ENCODE peak calls at places on chromosomes 6 and 20, in six cellular contexts. K, A, J, G, L and C are unnamed samples.

GRCh38 chr20:35739294-35740163 is 2.5 kb downstream of the RBM39 start:
- DNase-seq in L (no peak), J (no peak), K (no peak), A (no peak), G (peak; percentile 28), C (no peak)

GRCh38 chr6:108174371-108175175 is 8.8 kb downstream of the NR2E1 start:
- DNase-seq in A (no peak), K (no peak), J (no peak), G (peak; percentile 91), L (no peak), C (no peak)

GRCh38 chr20:60242836-60243520 is 284.8 kb downstream of the CDH26 start:
- DNase-seq in L (no peak), J (peak; percentile 19), A (no peak), G (no peak), K (no peak), C (no peak)

GRCh38 chr6:105932440-105932839 is 153.7 kb upstream of the PRDM1 start:
- DNase-seq in A (no peak), J (no peak), G (no peak), L (no peak), K (no peak), C (no peak)

GRCh38 chr6:33705268-33705885 is 6.1 kb downstream of the UQCC2 start:
- DNase-seq in L (no peak), K (no peak), G (no peak), A (no peak), J (no peak), C (no peak)

GRCh38 chr6:154197176-154197850 is 158.3 kb downstream of the OPRM1 start:
- DNase-seq in K (no peak), A (no peak), G (no peak), J (no peak), L (no peak), C (no peak)

GRCh38 chr20:59933296-59933848 is at the start of gene SYCP2:
- DNase-seq in G (peak; percentile 58), L (peak; percentile 67), J (peak; percentile 75), A (peak; percentile 92), K (peak; percentile 86), C (peak; percentile 36)

GRCh38 chr6:13409991-13410390 is 77.4 kb downstream of the GFOD1 start:
- DNase-seq in J (no peak), L (no peak), G (no peak), K (no peak), A (no peak), C (no peak)

GRCh38 chr20:6956574-6956973 is 189.1 kb downstream of the BMP2 start:
- DNase-seq in J (no peak), A (no peak), K (no peak), G (no peak), L (no peak), C (no peak)

GRCh38 chr6:32852018-32852843 is 1.3 kb downstream of the TAP1 start:
- DNase-seq in J (peak; percentile 79), K (peak; percentile 89), G (peak; percentile 48), L (no peak), A (no peak), C (no peak)

GRCh38 chr6:1609662-1610496 is at the start of gene FOXC1:
- DNase-seq in K (peak; percentile 91), L (peak; percentile 89), G (peak; percentile 80), A (no peak), J (peak; percentile 86), C (peak; percentile 78)

GRCh38 chr6:32700391-32701040 is 34.1 kb upstream of the HLA-DQB1 start:
- DNase-seq in L (no peak), G (peak; percentile 84), A (peak; percentile 52), K (no peak), J (no peak), C (no peak)

GRCh38 chr6:165663283-165663735 is 268 bp upstream of the PDE10A start:
- DNase-seq in A (no peak), K (no peak), G (peak; percentile 70), J (peak; percentile 78), L (no peak), C (no peak)

GRCh38 chr20:38673261-38673660 is 51.0 kb upstream of the SLC32A1 start:
- DNase-seq in G (peak; percentile 26), J (no peak), A (no peak), K (no peak), L (no peak), C (no peak)

GRCh38 chr6:131548441-131548840 is 24.6 kb upstream of the ARG1 start:
- DNase-seq in A (no peak), G (no peak), J (no peak), L (no peak), K (no peak), C (no peak)

GRCh38 chr20:37571033-37571432 is 43.4 kb upstream of the BLCAP start:
- DNase-seq in G (no peak), L (no peak), A (no peak), K (no peak), J (no peak), C (no peak)

GRCh38 chr20:46282669-46283068 is 25.6 kb downstream of the CDH22 start:
- DNase-seq in K (peak; percentile 29), G (no peak), J (no peak), A (no peak), L (no peak), C (no peak)

GRCh38 chr6:161067749-161068148 is 76.2 kb downstream of the MAP3K4 start:
- DNase-seq in L (no peak), J (no peak), G (no peak), A (no peak), K (no peak), C (no peak)

GRCh38 chr20:1467355-1468116 is 887 bp upstream of the NSFL1C start:
- DNase-seq in L (no peak), A (peak; percentile 88), K (peak; percentile 84), G (peak; percentile 60), J (no peak), C (no peak)

GRCh38 chr6:131182991-131183425 is 47.7 kb downstream of the AKAP7 start:
- DNase-seq in G (peak; percentile 82), J (no peak), A (peak; percentile 13), K (no peak), L (no peak), C (no peak)

GRCh38 chr6:118772886-118773285 is 121.1 kb upstream of the ASF1A start:
- DNase-seq in K (no peak), A (no peak), L (no peak), G (no peak), J (no peak), C (no peak)

GRCh38 chr6:148316308-148316707 is 26.3 kb upstream of the SASH1 start:
- DNase-seq in L (no peak), A (no peak), J (no peak), G (no peak), K (no peak), C (no peak)

GRCh38 chr6:11586574-11586973 is 49.0 kb downstream of the TMEM170B start:
- DNase-seq in K (no peak), J (no peak), G (peak; percentile 59), L (no peak), A (no peak), C (no peak)

GRCh38 chr6:145632971-145633370 is 102.3 kb downstream of the EPM2A start:
- DNase-seq in L (no peak), K (no peak), J (no peak), A (no peak), G (no peak), C (no peak)

GRCh38 chr6:134138226-134138975 is 86.0 kb upstream of the SLC2A12 start:
- DNase-seq in L (no peak), J (no peak), G (no peak), A (no peak), K (no peak), C (no peak)

GRCh38 chr6:151325075-151326050 is 66.0 kb downstream of the ZBTB2 start:
- DNase-seq in K (peak; percentile 83), J (peak; percentile 92), G (peak; percentile 75), A (no peak), L (peak; percentile 80), C (peak; percentile 53)

GRCh38 chr20:4802023-4802422 is 80.3 kb downstream of the PRND start:
- DNase-seq in J (no peak), K (no peak), G (no peak), A (no peak), L (no peak), C (no peak)

GRCh38 chr20:4800676-4801449 is 79.2 kb downstream of the PRND start:
- DNase-seq in A (no peak), L (no peak), J (no peak), G (no peak), K (no peak), C (no peak)

GRCh38 chr20:4798010-4798409 is 76.3 kb downstream of the PRND start:
- DNase-seq in A (no peak), L (no peak), K (no peak), J (no peak), G (no peak), C (peak; percentile 3)

GRCh38 chr20:4802522-4802921 is 80.8 kb downstream of the PRND start:
- DNase-seq in G (no peak), K (no peak), L (no peak), J (no peak), A (no peak), C (no peak)

GRCh38 chr20:4800131-4800530 is 78.4 kb downstream of the PRND start:
- DNase-seq in K (no peak), J (no peak), G (no peak), L (no peak), A (no peak), C (no peak)
- TF ChIP-seq POLR2AphosphoS5 in K (no peak), J (no peak), G (no peak), L (no peak), A (no peak), C (no peak)

GRCh38 chr6:35683267-35683666 is 5.4 kb downstream of the FKBP5 start:
- DNase-seq in A (no peak), K (no peak), G (no peak), J (no peak), L (no peak), C (no peak)
- H3K4me3 ChIP-seq in A (no peak overlapping the region), K (no peak overlapping the region), G (no peak overlapping the region), J (no peak overlapping the region), L (peak overlapping the region; percentile 72), C (no peak overlapping the region)

GRCh38 chr20:31661625-31662371 is 24.1 kb downstream of the COX4I2 start:
- DNase-seq in G (peak; percentile 96), K (peak; percentile 95), J (peak; percentile 92), A (peak; percentile 90), L (peak; percentile 86), C (peak; percentile 70)
- TF ChIP-seq POLR2AphosphoS5 in G (peak; percentile 44), K (peak; percentile 83), J (peak; percentile 65), A (no peak), L (no peak), C (peak; percentile 24)

DNA sequence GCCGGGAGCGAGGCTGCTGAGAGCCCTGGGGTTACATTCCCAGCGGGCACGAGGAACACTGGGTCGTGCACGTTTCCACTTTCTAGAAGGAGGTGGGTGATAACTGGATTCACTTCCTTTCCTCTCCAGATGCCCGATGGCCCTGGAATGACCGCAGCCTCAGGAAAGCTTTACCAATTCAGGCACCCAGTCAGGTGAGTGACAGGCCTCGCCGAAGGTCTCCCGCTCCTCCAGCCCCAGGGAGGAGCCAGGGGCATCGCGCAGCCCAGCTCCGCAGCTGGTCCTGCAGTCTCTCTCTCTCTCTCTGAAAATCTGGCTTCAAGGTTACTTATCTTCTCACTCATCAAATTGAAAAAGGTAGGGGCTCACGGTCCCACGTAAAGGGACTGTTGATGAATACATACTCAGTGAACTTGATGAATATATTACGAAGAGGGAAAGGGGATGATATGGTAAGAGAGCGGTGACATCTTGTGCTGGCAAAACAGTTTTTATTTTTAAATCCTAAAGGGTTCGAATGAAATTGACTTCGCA is 875 bp downstream of the RIPPLY2 start:
- DNase-seq in K (no peak), L (no peak), J (no peak), G (peak; percentile 72), A (no peak), C (no peak)
- H3K4me3 ChIP-seq in K (peak overlapping the region; percentile 45), L (peak overlapping the region; percentile 50), J (peak overlapping the region; percentile 34), G (peak overlapping the region; percentile 79), A (no peak overlapping the region), C (peak overlapping the region; percentile 49)